ENCODE peak calls at places on chromosomes 5 and 9, in four cellular contexts. Z is breast epithelium, O is endothelial cell of umbilical vein, L is HCT116. P is an unnamed sample.
A peak's percentile ranks its signal among the peaks of the same experiment; 100 is the strongest.

GRCh38 chr5:83000448-83000847 is 76.7 kb downstream of the TMEM167A start:
- DNase-seq in Z (no peak), L (no peak), O (peak; percentile 28), P (no peak)

GRCh38 chr5:172729588-172729987 is 41.4 kb downstream of the DUSP1 start:
- DNase-seq in O (no peak), Z (peak; percentile 66), L (no peak), P (peak; percentile 63)

GRCh38 chr5:69462170-69462569 is 30.4 kb upstream of the OCLN start:
- DNase-seq in L (no peak), Z (no peak), O (no peak), P (no peak)

GRCh38 chr5:133372306-133373008 is 239.9 kb downstream of the FSTL4 start:
- DNase-seq in O (no peak), Z (no peak), L (no peak), P (no peak)

GRCh38 chr5:78808818-78809217 is 160.2 kb upstream of the LHFPL2 start:
- DNase-seq in Z (no peak), L (no peak), O (no peak), P (no peak)

GRCh38 chr9:117679425-117679824 is 24.8 kb upstream of the TLR4 start:
- DNase-seq in O (peak; percentile 69), L (no peak), Z (no peak), P (no peak)

GRCh38 chr9:114114364-114114763 is 15.3 kb upstream of the KIF12 start:
- DNase-seq in O (no peak), Z (no peak), L (no peak), P (no peak)

GRCh38 chr5:116572375-116573278 is 2.0 kb downstream of the SEMA6A start:
- DNase-seq in O (peak; percentile 25), L (no peak), Z (no peak), P (peak; percentile 83)

GRCh38 chr5:149561848-149562247 is 10.6 kb upstream of the CSNK1A1 start:
- DNase-seq in Z (no peak), L (peak; percentile 95), O (peak; percentile 91), P (no peak)

GRCh38 chr9:119836036-119836435 is 466.8 kb upstream of the BRINP1 start:
- DNase-seq in Z (no peak), O (no peak), L (no peak), P (no peak)

GRCh38 chr5:158856794-158857193 is 242.9 kb downstream of the EBF1 start:
- DNase-seq in L (no peak), Z (no peak), O (no peak), P (no peak)

GRCh38 chr5:98468188-98468869 is 305.1 kb upstream of the RGMB start:
- DNase-seq in L (no peak), Z (no peak), O (peak; percentile 62), P (no peak)

GRCh38 chr5:167389537-167389936 is 901.9 kb upstream of the WWC1 start:
- DNase-seq in O (no peak), L (no peak), Z (no peak), P (no peak)

DNA sequence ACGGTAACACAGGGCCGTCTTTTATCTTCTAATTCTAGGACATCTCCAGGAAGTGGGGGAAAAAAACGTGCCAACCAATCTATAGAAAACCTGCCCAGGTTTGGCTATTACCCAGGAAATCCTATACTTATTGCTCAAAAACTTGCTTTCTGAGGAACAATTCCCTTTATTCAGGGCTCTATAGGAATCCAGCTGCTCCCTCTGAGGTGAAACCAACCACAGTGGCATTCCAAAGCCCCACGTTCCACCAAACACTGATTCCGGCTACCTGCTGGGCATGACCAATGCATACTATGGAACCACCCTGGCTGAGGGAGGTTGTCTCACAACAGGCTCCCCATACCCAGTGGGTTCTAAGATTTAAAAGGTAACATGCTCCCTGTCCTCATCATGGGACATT is 57.6 kb downstream of the GLIS3 start:
- DNase-seq in Z (no peak), O (no peak), L (no peak), P (no peak)
- H3K27me3 ChIP-seq in Z (no peaks in the 10 kb centered on the region), O (no peaks in the 10 kb centered on the region), L (no peaks in the 10 kb centered on the region), P (no peaks in the 10 kb centered on the region)

DNA sequence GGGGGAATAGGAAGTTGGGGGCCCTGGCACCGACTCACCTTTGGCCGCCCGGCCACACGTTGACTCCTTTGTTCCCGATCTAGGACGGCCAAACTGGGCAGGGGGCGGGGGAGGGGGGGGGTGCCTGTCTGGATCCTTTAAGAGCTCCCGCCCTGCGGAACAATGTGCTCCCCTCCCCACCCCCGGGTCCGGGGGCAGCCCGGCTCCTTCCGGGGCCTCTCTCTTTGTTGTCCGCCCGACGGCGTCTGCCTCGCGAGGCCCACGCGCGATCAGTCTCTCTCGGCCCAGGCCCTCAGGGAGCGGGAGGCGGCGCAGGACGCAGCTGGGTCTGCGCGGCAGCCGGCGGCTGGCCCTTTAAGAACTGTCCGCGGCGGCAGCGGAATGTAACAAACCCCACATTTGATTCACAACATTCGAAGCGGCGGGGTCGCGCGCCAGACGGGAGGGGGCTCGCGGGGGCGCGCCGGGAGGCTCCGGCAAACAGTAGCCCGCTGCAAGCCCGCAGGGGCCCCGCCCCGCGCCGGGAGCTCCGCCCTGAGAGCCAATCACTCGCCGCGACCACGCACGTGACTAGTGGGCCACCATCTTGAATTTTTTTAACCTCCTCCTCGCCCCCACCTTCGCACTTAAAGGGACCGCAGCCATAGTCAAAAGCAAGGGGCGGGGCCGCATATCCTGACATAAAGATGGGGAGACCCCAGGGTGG is at the start of gene RNF44:
- DNase-seq in O (peak; percentile 98), L (peak; percentile 94), Z (peak; percentile 98), P (peak; percentile 99)
- TF ChIP-seq POLR2A in O (no peak), L (peak; percentile 30), Z (peak; percentile 30), P (peak; percentile 45)

GRCh38 chr9:38232895-38233294 is 159.6 kb upstream of the ALDH1B1 start:
- DNase-seq in O (no peak), L (no peak), Z (no peak), P (no peak)

GRCh38 chr9:38234479-38234878 is 158.0 kb upstream of the ALDH1B1 start:
- DNase-seq in L (no peak), O (no peak), Z (no peak), P (no peak)

GRCh38 chr9:38233796-38234355 is 158.6 kb upstream of the ALDH1B1 start:
- DNase-seq in L (no peak), O (no peak), Z (no peak), P (no peak)

GRCh38 chr9:38233343-38233742 is 159.2 kb upstream of the ALDH1B1 start:
- DNase-seq in Z (no peak), L (no peak), O (no peak), P (no peak)

DNA sequence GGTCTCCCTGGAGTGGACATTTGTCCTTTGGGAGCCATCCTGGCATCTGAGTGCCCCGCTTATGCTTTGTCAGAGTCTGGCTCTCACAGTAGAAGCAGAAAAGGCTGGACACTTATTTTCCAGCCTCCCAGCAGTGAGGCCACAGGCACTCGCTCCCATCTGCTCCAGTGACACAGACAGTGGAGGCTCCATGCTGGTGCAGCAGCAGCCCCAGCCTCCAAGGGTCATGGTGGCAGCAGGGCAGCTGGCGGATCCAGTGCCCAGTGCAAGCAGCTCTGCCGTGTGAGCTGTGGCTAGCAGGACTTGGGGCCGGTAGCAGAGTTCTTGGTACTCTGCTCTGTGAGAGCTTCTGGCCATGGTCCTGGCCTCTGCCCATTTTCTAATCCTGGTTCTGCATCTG is 157.3 kb upstream of the ALDH1B1 start:
- DNase-seq in Z (no peak), O (no peak), L (no peak), P (peak; percentile 23)
- H3K27me3 ChIP-seq in Z (no peaks in the 10 kb centered on the region), O (peaks cover 7% of the 10 kb centered on the region), L (no peaks in the 10 kb centered on the region), P (no peaks in the 10 kb centered on the region)

GRCh38 chr5:120604898-120605297 is 140.8 kb downstream of the PRR16 start:
- DNase-seq in O (no peak), Z (no peak), L (peak; percentile 31), P (no peak)

GRCh38 chr5:120610145-120610544 is 146.0 kb downstream of the PRR16 start:
- DNase-seq in L (no peak), O (no peak), Z (no peak), P (no peak)

GRCh38 chr5:120600639-120601038 is 136.5 kb downstream of the PRR16 start:
- DNase-seq in L (no peak), Z (no peak), O (no peak), P (no peak)

GRCh38 chr5:120609570-120609969 is 145.5 kb downstream of the PRR16 start:
- DNase-seq in O (no peak), L (no peak), Z (no peak), P (no peak)

DNA sequence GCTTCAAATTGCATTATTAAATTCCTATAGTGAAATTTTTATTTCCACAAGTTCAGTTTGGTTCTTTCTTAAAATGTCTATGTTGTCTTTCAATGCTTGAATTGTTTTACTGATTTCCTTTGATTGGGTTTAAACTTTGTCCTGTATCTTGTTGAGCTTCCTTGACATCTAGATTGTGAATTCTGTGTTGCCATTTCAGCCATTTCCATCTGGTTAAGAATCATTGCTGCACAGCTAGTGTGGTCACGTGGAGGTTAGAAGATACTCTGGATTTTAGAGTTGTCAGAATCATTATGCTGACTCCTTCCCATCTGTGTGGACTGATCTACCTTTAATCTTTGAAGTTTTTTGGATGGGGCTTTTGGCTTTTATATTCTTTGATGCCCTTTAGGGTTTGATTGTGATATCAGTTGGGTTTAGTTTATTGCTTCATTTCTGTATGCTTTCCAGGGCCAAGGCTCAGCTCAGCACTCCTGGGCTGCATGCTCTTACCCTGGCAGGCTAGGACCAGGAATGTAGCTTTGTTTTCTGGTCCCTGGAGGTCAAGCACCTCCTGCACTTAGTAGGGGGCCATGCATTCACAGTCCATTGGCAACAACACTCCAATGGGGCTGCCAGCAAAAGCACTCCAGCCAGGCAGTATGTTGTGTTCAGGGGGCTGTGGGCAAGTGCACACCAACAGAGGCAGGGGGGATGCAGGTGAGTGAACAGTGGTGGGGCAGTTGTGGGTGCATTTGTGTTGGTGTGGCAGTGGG is 141.4 kb downstream of the PRR16 start:
- DNase-seq in L (no peak), Z (no peak), O (no peak), P (no peak)
- TF ChIP-seq POLR2A in L (no peak), Z (no peak), O (no peak), P (no peak)

GRCh38 chr9:127742435-127743088 is 7.5 kb upstream of the TOR2A start:
- DNase-seq in O (no peak), L (no peak), Z (no peak), P (peak; percentile 39)

GRCh38 chr9:127738666-127739065 is 3.6 kb upstream of the TOR2A start:
- DNase-seq in Z (no peak), L (no peak), O (no peak), P (no peak)

GRCh38 chr9:127741831-127742434 is 6.8 kb upstream of the TOR2A start:
- DNase-seq in Z (no peak), O (no peak), L (peak; percentile 18), P (peak; percentile 90)

GRCh38 chr9:127735530-127736176 is 559 bp upstream of the TOR2A start:
- DNase-seq in L (no peak), Z (no peak), O (no peak), P (no peak)

DNA sequence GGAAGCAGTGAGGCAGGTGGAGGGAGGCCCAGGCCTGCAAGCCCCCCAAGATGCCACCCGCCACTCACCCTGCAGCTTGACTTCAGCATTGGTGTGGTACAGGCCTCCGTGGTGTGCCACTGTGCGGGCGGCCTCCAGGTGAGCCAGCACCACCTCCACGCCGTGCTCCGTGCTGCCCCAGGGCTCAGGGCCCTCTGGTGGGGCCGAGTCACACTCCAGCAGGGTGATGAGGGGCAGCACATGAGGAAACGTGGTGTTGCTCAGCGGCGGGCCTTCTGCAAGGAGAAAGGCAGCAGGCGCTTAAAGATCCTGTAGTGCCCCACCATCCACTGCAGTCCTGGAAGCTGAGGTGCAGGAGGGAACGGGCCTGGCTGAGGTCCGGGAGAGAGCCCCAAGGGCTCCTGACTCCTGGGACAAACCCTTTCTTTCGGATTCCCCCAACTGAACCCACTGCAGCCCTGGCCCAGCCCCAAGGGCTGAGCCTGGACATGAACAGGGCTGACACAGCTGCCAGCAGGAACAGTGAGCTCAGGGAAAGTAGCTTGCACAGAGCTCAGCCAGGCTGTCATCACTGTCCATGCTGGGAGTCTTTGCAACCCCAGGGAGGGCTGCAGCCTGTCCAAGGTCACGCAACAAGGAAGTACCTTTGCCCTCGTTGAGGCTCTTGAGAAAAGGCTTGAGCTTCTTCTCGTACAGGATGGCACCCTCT is 4.7 kb upstream of the TOR2A start:
- DNase-seq in O (no peak), Z (no peak), L (no peak), P (no peak)
- H3K27me3 ChIP-seq in O (no peaks in the 10 kb centered on the region), Z (no peaks in the 10 kb centered on the region), L (no peaks in the 10 kb centered on the region), P (no peaks in the 10 kb centered on the region)

GRCh38 chr9:137551656-137552534 is at the start of gene MRPL41:
- DNase-seq in O (peak; percentile 82), Z (peak; percentile 94), L (peak; percentile 61), P (peak; percentile 99)
- TF ChIP-seq POLR2A in O (peak; percentile 81), Z (peak; percentile 45), L (peak; percentile 48), P (no peak)